ENCODE peak calls at places on chromosomes 7 and 10, in seven cellular contexts. V is heart left ventricle, C is RWPE1, I is transverse colon, E is HCT116, A is AG04449, D is GM13977. F is an unnamed sample.

GRCh38 chr7:115707236-115707635 is 323.3 kb downstream of the TFEC start:
- DNase-seq in I (peak), V (no peak), E (peak), C (peak), D (peak), A (no peak), F (no peak)

GRCh38 chr7:1737956-1738355 is 67.9 kb downstream of the ELFN1 start:
- DNase-seq in I (no peak), V (no peak), D (no peak), E (no peak), C (no peak), A (no peak), F (no peak)

GRCh38 chr10:119252470-119253151 is 45.2 kb downstream of the GRK5 start:
- DNase-seq in E (no peak), V (no peak), A (no peak), I (no peak), C (no peak), D (no peak), F (no peak)

GRCh38 chr7:71937840-71938371 is 474.2 kb downstream of the CALN1 start:
- DNase-seq in C (no peak), A (no peak), V (no peak), D (no peak), I (no peak), E (no peak), F (no peak)

GRCh38 chr7:106562711-106563366 is 98.1 kb downstream of the CCDC71L start:
- DNase-seq in I (no peak), V (no peak), D (no peak), C (no peak), E (no peak), A (no peak), F (no peak)

GRCh38 chr7:144127714-144128334 is 4.8 kb downstream of the OR2A14 start:
- DNase-seq in E (peak), V (peak), A (peak), C (peak), D (peak), I (peak), F (peak)

GRCh38 chr10:98035599-98035998 is 5.2 kb upstream of the CRTAC1 start:
- DNase-seq in C (no peak), E (no peak), I (no peak), A (no peak), V (no peak), D (no peak), F (no peak)

GRCh38 chr7:127844165-127844564 is 187.1 kb downstream of the LRRC4 start:
- DNase-seq in A (no peak), E (no peak), V (no peak), C (no peak), I (no peak), D (no peak), F (no peak)

GRCh38 chr7:42605800-42606199 is 306.1 kb downstream of the C7orf25 start:
- DNase-seq in C (no peak), A (no peak), V (no peak), I (no peak), E (no peak), D (no peak), F (no peak)

GRCh38 chr10:22823109-22823508 is 104.7 kb upstream of the ARMC3 start:
- DNase-seq in E (peak), C (peak), A (no peak), V (no peak), D (no peak), I (no peak), F (no peak)

GRCh38 chr10:61130366-61130765 is 186.4 kb upstream of the RHOBTB1 start:
- DNase-seq in I (no peak), D (no peak), C (no peak), A (no peak), V (no peak), E (no peak), F (no peak)

GRCh38 chr10:59003203-59003602 is 173.2 kb upstream of the PHYHIPL start:
- DNase-seq in A (no peak), C (no peak), D (no peak), I (no peak), V (no peak), E (no peak), F (no peak)

DNA sequence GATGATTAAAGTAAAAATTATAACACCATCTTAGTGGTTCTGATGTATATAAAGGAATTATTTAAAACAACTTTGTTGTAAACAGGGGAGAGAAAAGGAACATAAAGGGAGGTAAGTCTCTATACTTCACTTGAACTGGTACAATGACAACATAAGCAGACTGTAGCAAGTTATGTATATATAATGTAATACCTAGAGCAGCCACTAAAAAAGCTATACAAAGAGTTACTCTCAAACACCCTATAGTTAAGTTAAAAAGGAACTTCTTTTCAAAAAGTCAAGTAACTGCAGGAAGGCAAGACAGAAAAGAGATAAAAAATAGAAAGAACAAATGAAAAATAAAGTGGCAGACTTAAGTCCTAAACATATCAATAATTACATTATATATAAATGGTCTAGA is 82.3 kb downstream of the ZNF503 start:
- DNase-seq in D (no peak), C (no peak), I (no peak), A (no peak), V (no peak), E (no peak), F (no peak)
- TF ChIP-seq CTCF in D (no peak), C (no peak), I (peak), A (no peak), V (no peak), E (peak), F (no peak)

GRCh38 chr7:29987083-29987482 is 2.5 kb downstream of the SCRN1 start:
- DNase-seq in V (no peak), E (no peak), I (no peak), D (peak), A (no peak), C (no peak), F (no peak)

GRCh38 chr7:29987821-29988317 is 1.7 kb downstream of the SCRN1 start:
- DNase-seq in V (no peak), A (peak), D (peak), I (no peak), E (peak), C (peak), F (no peak)

GRCh38 chr7:29988391-29989256 is 977 bp downstream of the SCRN1 start:
- DNase-seq in E (peak), I (peak), D (peak), V (peak), C (peak), A (no peak), F (no peak)

GRCh38 chr7:29990931-29991330 is 1.3 kb upstream of the SCRN1 start:
- DNase-seq in V (no peak), I (no peak), C (no peak), E (no peak), D (no peak), A (no peak), F (no peak)

GRCh38 chr7:29989257-29989995 is at the start of gene SCRN1:
- DNase-seq in I (peak), D (peak), C (peak), V (peak), A (no peak), E (no peak), F (no peak)
- TF ChIP-seq CTCF in I (no peak), D (no peak), C (no peak), V (no peak), A (no peak), E (no peak), F (no peak)

DNA sequence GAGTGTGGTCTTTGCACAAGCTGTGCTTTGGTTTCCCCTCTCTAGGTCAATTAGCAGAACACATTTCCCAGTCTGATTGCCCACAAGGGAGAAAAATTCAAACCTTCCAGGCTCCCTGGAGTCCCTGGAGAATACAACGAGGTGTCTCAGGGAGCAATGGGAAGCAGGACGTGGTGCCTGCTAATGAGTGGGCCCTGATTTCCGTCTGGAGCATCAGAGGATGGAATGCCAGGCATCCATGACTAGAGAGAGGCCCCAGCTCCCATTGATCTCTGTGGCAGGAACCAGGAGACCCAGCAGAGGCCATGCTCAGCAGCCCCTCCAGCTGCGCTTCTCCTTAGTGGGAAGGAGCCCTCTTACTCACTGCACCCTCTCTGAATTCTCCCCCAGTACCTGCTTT is 33.2 kb upstream of the TLX1 start:
- DNase-seq in A (no peak), E (no peak), I (no peak), C (no peak), D (no peak), V (no peak), F (no peak)
- TF ChIP-seq CTCF in A (no peak), E (no peak), I (no peak), C (no peak), D (no peak), V (no peak), F (no peak)

DNA sequence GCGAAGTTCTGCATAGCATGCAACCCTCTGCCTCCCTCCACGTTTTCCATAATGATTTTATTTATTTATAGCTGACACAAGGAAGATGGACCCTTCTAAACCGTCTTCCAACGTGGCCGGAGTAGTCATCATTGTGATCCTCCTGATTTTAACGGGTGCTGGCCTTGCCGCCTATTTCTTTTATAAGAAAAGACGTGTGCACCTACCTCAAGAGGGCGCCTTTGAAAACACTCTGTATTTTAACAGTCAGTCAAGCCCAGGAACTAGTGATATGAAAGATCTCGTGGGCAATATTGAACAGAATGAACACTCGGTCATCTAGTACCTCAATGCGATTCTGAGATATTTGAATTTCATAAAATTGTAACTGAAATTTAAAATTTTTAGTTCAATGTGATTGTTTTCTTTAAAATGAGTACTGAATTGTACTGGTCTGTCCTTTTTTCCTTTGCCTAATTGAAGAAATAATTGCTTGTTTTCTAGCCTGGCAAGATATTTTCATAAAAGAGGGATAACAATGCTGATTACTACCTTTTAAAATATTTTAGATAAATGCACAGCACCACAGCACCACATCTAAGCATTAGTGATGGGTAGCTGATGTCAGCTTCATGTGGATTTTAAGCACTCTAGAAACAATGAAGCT is 41.5 kb upstream of the SLC39A12 start:
- DNase-seq in E (peak), D (peak), V (no peak), I (peak), A (peak), C (peak), F (no peak)
- TF ChIP-seq CTCF in E (peak), D (peak), V (peak), I (peak), A (peak), C (peak), F (peak)

GRCh38 chr10:67506757-67507091 is 189.3 kb downstream of the CTNNA3 start:
- DNase-seq in I (no peak), A (no peak), D (no peak), E (no peak), V (no peak), C (no peak), F (no peak)

GRCh38 chr10:67506083-67506756 is 189.8 kb downstream of the CTNNA3 start:
- DNase-seq in E (no peak), V (no peak), D (no peak), I (no peak), A (no peak), C (no peak), F (no peak)
- TF ChIP-seq CTCF in E (no peak), V (no peak), D (no peak), I (no peak), A (no peak), C (no peak), F (no peak)

GRCh38 chr7:69967699-69968450 is 369.6 kb downstream of the AUTS2 start:
- DNase-seq in V (no peak), E (no peak), D (no peak), A (no peak), I (no peak), C (no peak), F (no peak)

GRCh38 chr7:69968969-69969368 is 370.7 kb downstream of the AUTS2 start:
- DNase-seq in C (no peak), I (no peak), E (no peak), D (no peak), V (no peak), A (no peak), F (no peak)

GRCh38 chr7:69962856-69963149 is 364.5 kb downstream of the AUTS2 start:
- DNase-seq in D (no peak), A (no peak), I (no peak), E (no peak), C (no peak), V (no peak), F (no peak)

GRCh38 chr7:69963388-69963787 is 365.1 kb downstream of the AUTS2 start:
- DNase-seq in D (no peak), I (no peak), V (no peak), A (no peak), C (no peak), E (no peak), F (no peak)

DNA sequence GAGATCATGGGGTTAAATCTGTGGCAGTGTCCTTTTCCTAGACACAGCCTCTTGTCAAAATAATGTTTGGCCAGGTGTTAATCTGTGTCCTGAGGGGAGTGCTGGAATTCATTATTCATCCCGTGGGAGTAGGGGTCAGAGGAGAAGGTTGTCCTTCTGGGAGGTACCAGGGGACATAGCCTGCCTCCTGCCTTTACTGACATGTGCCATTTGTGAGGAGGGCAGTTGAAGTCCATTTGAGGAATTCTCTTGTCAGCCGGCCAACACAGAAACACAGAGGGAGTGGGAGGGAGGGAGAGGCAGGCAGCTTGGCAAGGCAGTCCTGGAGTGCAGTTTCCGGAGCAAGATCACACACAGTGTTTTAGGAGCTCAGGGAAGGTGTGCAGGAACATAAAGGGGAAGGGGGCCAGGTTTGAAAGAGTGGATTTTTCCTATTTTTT is 368.9 kb downstream of the AUTS2 start:
- DNase-seq in C (no peak), D (no peak), E (no peak), A (no peak), V (peak), I (no peak), F (peak)
- TF ChIP-seq CTCF in C (no peak), D (no peak), E (no peak), A (no peak), V (no peak), I (no peak), F (no peak)

DNA sequence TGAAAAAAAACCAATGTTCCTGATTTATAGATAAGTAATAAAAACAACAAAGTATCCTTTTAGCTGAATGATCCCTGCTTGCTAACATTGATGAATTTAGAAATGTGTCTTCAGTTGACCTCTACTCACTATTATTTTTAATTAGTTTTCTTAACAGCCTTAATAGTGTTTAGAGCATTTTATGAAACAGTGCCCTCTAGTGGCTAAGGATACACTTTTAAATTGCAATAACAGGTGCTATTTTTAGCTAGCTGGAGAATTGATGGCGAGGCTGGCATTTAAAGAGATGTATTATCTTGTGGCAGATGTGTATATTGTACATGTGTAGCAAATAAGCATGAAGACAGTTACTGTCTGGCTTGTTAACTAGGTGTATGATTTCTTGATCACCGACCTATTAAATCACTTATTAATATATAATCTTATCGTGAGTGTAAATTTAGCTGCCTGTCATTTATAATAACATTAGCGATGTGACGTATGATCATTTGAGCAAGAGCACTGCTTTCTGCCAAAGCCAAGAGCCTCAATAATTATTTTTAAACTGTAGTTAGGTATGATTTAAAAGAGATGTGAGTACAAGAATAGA is 451.9 kb downstream of the DPP6 start:
- DNase-seq in C (peak), V (no peak), D (peak), A (no peak), E (peak), I (no peak), F (no peak)
- TF ChIP-seq CTCF in C (peak), V (peak), D (peak), A (no peak), E (peak), I (peak), F (no peak)

GRCh38 chr10:5343561-5343960 is 21.2 kb upstream of the UCN3 start:
- DNase-seq in E (no peak), V (no peak), D (no peak), I (no peak), A (no peak), C (no peak), F (no peak)
- TF ChIP-seq CTCF in E (peak), V (no peak), D (no peak), I (no peak), A (no peak), C (no peak), F (no peak)

GRCh38 chr10:81570349-81570748 is 304.6 kb upstream of the NRG3 start:
- DNase-seq in V (peak), I (no peak), C (no peak), D (no peak), E (no peak), A (no peak), F (no peak)
- TF ChIP-seq CTCF in V (no peak), I (no peak), C (no peak), D (no peak), E (no peak), A (no peak), F (no peak)